ENCODE peak calls at places on chromosomes 5 and 9, in seven cellular contexts. X is WERI-Rb-1, D is fibroblast of lung, N is AG10803, O is ovary, V is fibroblast of pulmonary artery, C is mesothelial cell of epicardium. W is an unnamed sample.

GRCh38 chr9:76255781-76256455 is 138.3 kb downstream of the RFK start:
- DNase-seq in X (no peak), D (peak), N (peak), O (peak), V (peak), C (no peak), W (peak)

GRCh38 chr9:138022121-138022741 is 144.6 kb downstream of the CACNA1B start:
- DNase-seq in X (no peak), D (no peak), N (no peak), O (no peak), V (peak), C (no peak), W (no peak)

GRCh38 chr5:132223861-132224260 is 3.8 kb downstream of the P4HA2 start:
- DNase-seq in X (no peak), D (no peak), N (no peak), O (no peak), V (no peak), C (no peak), W (no peak)

GRCh38 chr9:2157277-2158105 is 142.3 kb downstream of the SMARCA2 start:
- DNase-seq in X (no peak), D (peak), N (peak), O (peak), V (peak), C (no peak), W (no peak)

GRCh38 chr9:90368241-90368640 is 274.4 kb downstream of the DIRAS2 start:
- DNase-seq in X (no peak), D (no peak), N (no peak), O (no peak), V (no peak), C (no peak), W (no peak)

GRCh38 chr5:173771058-173771742 is 116.9 kb upstream of the CPEB4 start:
- DNase-seq in X (peak), D (no peak), N (no peak), O (no peak), V (no peak), C (no peak), W (no peak)

GRCh38 chr9:19934301-19934868 is 145.5 kb upstream of the SLC24A2 start:
- DNase-seq in X (no peak), D (peak), N (peak), O (no peak), V (peak), C (no peak), W (no peak)

GRCh38 chr5:150763023-150763793 is 4.4 kb upstream of the DCTN4 start:
- DNase-seq in X (no peak), D (peak), N (peak), O (peak), V (peak), C (peak), W (peak)

GRCh38 chr9:94108584-94108983 is 24.3 kb downstream of the PTPDC1 start:
- DNase-seq in X (no peak), D (peak), N (peak), O (no peak), V (peak), C (no peak), W (no peak)

GRCh38 chr5:56490971-56491468 is 257.9 kb upstream of the ANKRD55 start:
- DNase-seq in X (peak), D (no peak), N (no peak), O (no peak), V (no peak), C (no peak), W (no peak)

GRCh38 chr5:167303582-167303981 is 987.9 kb upstream of the WWC1 start:
- DNase-seq in X (no peak), D (no peak), N (no peak), O (no peak), V (no peak), C (no peak), W (no peak)

GRCh38 chr5:173119719-173120118 is 24.6 kb upstream of the BNIP1 start:
- DNase-seq in X (no peak), D (no peak), N (no peak), O (no peak), V (no peak), C (no peak), W (no peak)

GRCh38 chr5:65625743-65626142 is 916 bp downstream of the SHLD3 start:
- DNase-seq in X (no peak), D (peak), N (no peak), O (no peak), V (no peak), C (no peak), W (no peak)

GRCh38 chr9:132742821-132743311 is 72.6 kb downstream of the GTF3C4 start:
- DNase-seq in X (peak), D (no peak), N (no peak), O (no peak), V (no peak), C (no peak), W (no peak)

GRCh38 chr9:71223953-71224538 is 102.6 kb upstream of the TRPM3 start:
- DNase-seq in X (no peak), D (no peak), N (peak), O (no peak), V (peak), C (no peak), W (peak)

GRCh38 chr9:89400398-89401116 is 82.3 kb downstream of the SECISBP2 start:
- DNase-seq in X (no peak), D (no peak), N (no peak), O (no peak), V (no peak), C (no peak), W (no peak)

GRCh38 chr9:17003576-17004240 is 131.1 kb upstream of the CNTLN start:
- DNase-seq in X (no peak), D (peak), N (peak), O (no peak), V (peak), C (no peak), W (no peak)

GRCh38 chr5:127228540-127229184 is 61.9 kb upstream of the MEGF10 start:
- DNase-seq in X (no peak), D (no peak), N (no peak), O (no peak), V (no peak), C (no peak), W (no peak)

GRCh38 chr9:81083821-81084512 is 605.4 kb downstream of the TLE1 start:
- DNase-seq in X (no peak), D (peak), N (peak), O (no peak), V (peak), C (no peak), W (peak)

GRCh38 chr5:77921369-77921768 is 145.2 kb upstream of the TBCA start:
- DNase-seq in X (no peak), D (no peak), N (no peak), O (no peak), V (no peak), C (no peak), W (no peak)

GRCh38 chr9:110753734-110754231 is 85.2 kb downstream of the MUSK start:
- DNase-seq in X (no peak), D (peak), N (peak), O (no peak), V (peak), C (no peak), W (no peak)

GRCh38 chr5:165616550-165617430 is 2111.4 kb downstream of the MAT2B start:
- DNase-seq in X (no peak), D (peak), N (no peak), O (no peak), V (no peak), C (no peak), W (no peak)

GRCh38 chr5:1789838-1790462 is 9.7 kb downstream of the MRPL36 start:
- DNase-seq in X (no peak), D (peak), N (peak), O (no peak), V (peak), C (no peak), W (peak)

GRCh38 chr9:121455527-121456239 is 44.0 kb downstream of the GGTA1 start:
- DNase-seq in X (no peak), D (no peak), N (no peak), O (no peak), V (no peak), C (no peak), W (no peak)

GRCh38 chr5:67215592-67216471 is 19.2 kb upstream of the CD180 start:
- DNase-seq in X (no peak), D (peak), N (no peak), O (peak), V (peak), C (no peak), W (no peak)

GRCh38 chr5:6745706-6746217 is 32.5 kb downstream of the TENT4A start:
- DNase-seq in X (peak), D (peak), N (peak), O (no peak), V (peak), C (no peak), W (no peak)

GRCh38 chr5:154271466-154271865 is 80.9 kb downstream of the GALNT10 start:
- DNase-seq in X (no peak), D (no peak), N (no peak), O (no peak), V (no peak), C (no peak), W (no peak)

GRCh38 chr9:79489241-79490000 is 82.3 kb upstream of the TLE4 start:
- DNase-seq in X (no peak), D (peak), N (peak), O (no peak), V (peak), C (no peak), W (no peak)

GRCh38 chr9:29449294-29449693 is 1876.0 kb upstream of the C9orf72 start:
- DNase-seq in X (no peak), D (no peak), N (no peak), O (no peak), V (no peak), C (no peak), W (no peak)

GRCh38 chr9:98502976-98503325 is 205.8 kb downstream of the GABBR2 start:
- DNase-seq in X (no peak), D (peak), N (peak), O (no peak), V (peak), C (no peak), W (no peak)

GRCh38 chr5:96431376-96432244 is 1.4 kb downstream of the PCSK1 start:
- DNase-seq in X (no peak), D (peak), N (peak), O (no peak), V (peak), C (no peak), W (no peak)

GRCh38 chr9:93098236-93098946 is 2.4 kb downstream of the CARD19 start:
- DNase-seq in X (no peak), D (peak), N (peak), O (peak), V (peak), C (no peak), W (peak)

GRCh38 chr9:86838883-86839497 is 108.3 kb downstream of the GAS1 start:
- DNase-seq in X (no peak), D (no peak), N (no peak), O (no peak), V (no peak), C (no peak), W (no peak)

GRCh38 chr9:33151007-33151557 is 16.1 kb downstream of the B4GALT1 start:
- DNase-seq in X (no peak), D (peak), N (peak), O (peak), V (peak), C (no peak), W (peak)

GRCh38 chr5:159849437-159850191 is 66.7 kb upstream of the ADRA1B start:
- DNase-seq in X (no peak), D (peak), N (peak), O (no peak), V (peak), C (no peak), W (peak)

GRCh38 chr9:16728128-16728505 is 142.4 kb downstream of the BNC2 start:
- DNase-seq in X (no peak), D (peak), N (no peak), O (no peak), V (no peak), C (no peak), W (no peak)

GRCh38 chr9:116414374-116414773 is 260.8 kb downstream of the PAPPA start:
- DNase-seq in X (no peak), D (no peak), N (no peak), O (no peak), V (no peak), C (no peak), W (no peak)

GRCh38 chr5:58466939-58467338 is 7.1 kb upstream of the PLK2 start:
- DNase-seq in X (peak), D (peak), N (peak), O (no peak), V (peak), C (no peak), W (no peak)

GRCh38 chr9:131270171-131271015 is 5.9 kb downstream of the FAM78A start:
- DNase-seq in X (no peak), D (no peak), N (no peak), O (no peak), V (peak), C (no peak), W (no peak)

GRCh38 chr5:93894471-93895354 is 153.3 kb upstream of the POU5F2 start:
- DNase-seq in X (no peak), D (peak), N (peak), O (no peak), V (peak), C (no peak), W (no peak)

GRCh38 chr9:34190996-34191892 is 12.4 kb downstream of the UBAP1 start:
- DNase-seq in X (no peak), D (peak), N (peak), O (no peak), V (peak), C (no peak), W (no peak)
- TF ChIP-seq CTCF in X (peak), D (peak), N (peak), O (peak), V (peak), C (no peak), W (peak)

GRCh38 chr9:114155263-114155966 is at the start of gene COL27A1:
- DNase-seq in X (peak), D (peak), N (peak), O (peak), V (peak), C (peak), W (no peak)

GRCh38 chr9:114155967-114156294 is 594 bp downstream of the COL27A1 start:
- DNase-seq in X (no peak), D (no peak), N (no peak), O (peak), V (no peak), C (no peak), W (no peak)

GRCh38 chr9:114156658-114157421 is 1.5 kb downstream of the COL27A1 start:
- DNase-seq in X (peak), D (peak), N (peak), O (peak), V (peak), C (peak), W (peak)

GRCh38 chr9:114157516-114158176 is 2.3 kb downstream of the COL27A1 start:
- DNase-seq in X (no peak), D (no peak), N (peak), O (no peak), V (peak), C (no peak), W (no peak)

GRCh38 chr9:114156311-114156657 is 947 bp downstream of the COL27A1 start:
- DNase-seq in X (no peak), D (no peak), N (no peak), O (no peak), V (peak), C (no peak), W (no peak)
- TF ChIP-seq CTCF in X (no peak), D (no peak), N (no peak), O (no peak), V (no peak), C (no peak), W (no peak)

DNA sequence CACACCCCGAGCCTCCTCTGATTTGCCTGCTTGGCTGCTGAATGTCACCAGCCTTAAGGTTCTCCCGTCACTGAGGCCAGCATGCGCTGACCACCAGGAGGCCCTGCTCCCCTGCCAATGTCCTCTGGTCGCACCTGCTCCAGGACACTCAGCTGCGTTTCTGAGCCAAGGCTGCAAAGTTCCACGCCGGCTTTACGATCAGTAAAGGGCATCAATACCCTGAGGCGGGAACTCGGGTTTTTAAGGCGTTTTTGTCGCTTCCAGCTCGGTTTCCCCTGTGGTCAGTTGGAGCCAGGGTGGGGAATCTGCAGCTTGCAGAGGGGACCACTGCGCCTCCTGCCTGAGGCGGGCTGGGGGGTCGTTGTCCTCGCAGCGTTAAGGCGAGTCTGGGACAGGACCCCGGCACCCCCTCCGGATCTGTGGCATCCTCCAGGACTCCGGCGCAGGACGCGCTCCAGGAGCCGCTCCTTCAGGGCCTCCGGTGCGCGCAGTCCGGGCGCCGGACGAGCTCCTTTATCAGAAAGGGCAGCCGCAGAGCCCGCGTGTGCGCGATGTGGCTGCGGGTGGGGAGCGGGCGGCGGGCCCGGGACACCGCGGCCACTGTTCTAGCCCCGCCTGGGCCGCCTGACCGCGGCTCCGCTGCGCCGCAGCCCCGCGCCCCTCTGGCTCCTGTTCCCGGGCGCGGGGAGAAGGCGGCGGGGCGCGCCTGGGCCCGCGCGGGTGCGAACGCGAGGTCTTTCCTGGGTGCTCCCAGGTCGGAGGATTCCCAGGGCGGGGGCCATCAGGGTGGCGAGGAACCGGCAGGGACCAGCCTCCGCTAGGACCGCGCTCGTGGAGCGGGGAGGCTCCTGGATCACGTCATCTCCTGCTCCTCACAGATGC is 24.2 kb upstream of the FLT4 start:
- DNase-seq in X (peak), D (no peak), N (no peak), O (no peak), V (no peak), C (no peak), W (no peak)
- TF ChIP-seq CTCF in X (peak), D (no peak), N (no peak), O (no peak), V (no peak), C (no peak), W (no peak)

GRCh38 chr9:125258160-125258559 is 3.5 kb upstream of the GAPVD1 start:
- DNase-seq in X (no peak), D (no peak), N (no peak), O (no peak), V (no peak), C (no peak), W (no peak)

GRCh38 chr9:125258832-125259534 is 2.6 kb upstream of the GAPVD1 start:
- DNase-seq in X (no peak), D (no peak), N (no peak), O (no peak), V (no peak), C (no peak), W (no peak)

GRCh38 chr9:125260564-125260963 is 1.1 kb upstream of the GAPVD1 start:
- DNase-seq in X (no peak), D (peak), N (no peak), O (no peak), V (no peak), C (no peak), W (no peak)

GRCh38 chr9:125254231-125254630 is 7.4 kb upstream of the GAPVD1 start:
- DNase-seq in X (no peak), D (no peak), N (no peak), O (no peak), V (no peak), C (no peak), W (no peak)

DNA sequence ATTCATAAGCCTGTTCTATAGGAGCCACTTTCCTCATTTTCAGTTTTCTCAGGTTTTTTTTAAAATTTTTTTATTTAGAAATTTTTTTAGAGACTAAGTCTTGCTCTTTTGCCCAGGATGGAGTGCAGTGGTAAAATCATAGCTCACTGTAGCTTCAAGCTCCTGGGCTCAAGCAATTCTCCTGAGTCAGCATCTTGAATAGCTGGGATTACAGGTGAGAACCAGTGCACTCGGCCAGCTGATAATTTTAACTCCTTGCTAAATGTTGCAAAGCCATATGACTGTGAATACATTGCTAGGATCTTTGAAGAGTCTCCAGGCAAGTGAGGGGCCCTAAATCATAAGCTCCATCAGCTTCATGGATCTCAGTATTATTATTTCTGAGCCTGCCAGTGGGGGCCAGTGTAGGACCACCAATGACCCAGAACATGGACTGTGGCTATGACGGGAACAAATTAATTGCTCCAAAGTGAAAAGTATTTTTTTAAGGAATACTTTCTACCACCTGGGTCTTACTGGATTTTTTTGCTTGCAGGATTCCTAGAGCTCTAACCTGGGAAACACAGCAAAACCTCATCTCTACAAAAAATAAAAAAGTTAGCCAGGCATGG is 5.7 kb upstream of the GAPVD1 start:
- DNase-seq in X (peak), D (peak), N (no peak), O (no peak), V (peak), C (no peak), W (no peak)
- TF ChIP-seq CTCF in X (peak), D (peak), N (peak), O (no peak), V (peak), C (no peak), W (peak)

GRCh38 chr9:134455537-134455936 is 129.3 kb downstream of the RXRA start:
- DNase-seq in X (no peak), D (no peak), N (no peak), O (no peak), V (no peak), C (no peak), W (no peak)

GRCh38 chr9:134455951-134456739 is 129.9 kb downstream of the RXRA start:
- DNase-seq in X (no peak), D (peak), N (peak), O (peak), V (peak), C (peak), W (peak)

GRCh38 chr9:134458111-134458845 is 132.0 kb downstream of the RXRA start:
- DNase-seq in X (no peak), D (peak), N (no peak), O (no peak), V (peak), C (no peak), W (no peak)

GRCh38 chr9:134457321-134457923 is 131.2 kb downstream of the RXRA start:
- DNase-seq in X (no peak), D (no peak), N (no peak), O (no peak), V (no peak), C (no peak), W (no peak)

GRCh38 chr9:134456740-134457315 is 130.6 kb downstream of the RXRA start:
- DNase-seq in X (no peak), D (no peak), N (no peak), O (no peak), V (no peak), C (no peak), W (no peak)
- TF ChIP-seq CTCF in X (no peak), D (peak), N (peak), O (no peak), V (no peak), C (no peak), W (no peak)